ENCODE peak calls at places on chromosomes 16 and 17, in seven cellular contexts. One of them, this sample, is unnamed.

GRCh38 chr17:36943250-36944220 is 5.2 kb upstream of the AATF start:
- DNase-seq in mesendoderm: no peak
- DNase-seq in IMR-90: no peak
- DNase-seq in H1: no peak
- DNase-seq in neuronal stem cell: no peak
- DNase-seq in mesenchymal stem cell: no peak
- DNase-seq in trophoblast cell: no peak
- DNase-seq in this sample: peak; percentile 78

GRCh38 chr17:69812240-69812837 is 262.7 kb upstream of the KCNJ16 start:
- DNase-seq in mesendoderm: no peak
- DNase-seq in IMR-90: no peak
- DNase-seq in H1: no peak
- DNase-seq in neuronal stem cell: no peak
- DNase-seq in mesenchymal stem cell: peak; percentile 22
- DNase-seq in trophoblast cell: peak; percentile 23
- DNase-seq in this sample: no peak

GRCh38 chr16:8080817-8081216 is 509.5 kb downstream of the TMEM114 start:
- DNase-seq in mesendoderm: no peak
- DNase-seq in IMR-90: no peak
- DNase-seq in H1: no peak
- DNase-seq in neuronal stem cell: no peak
- DNase-seq in mesenchymal stem cell: no peak
- DNase-seq in trophoblast cell: no peak
- DNase-seq in this sample: no peak

GRCh38 chr16:3065069-3065741 is at the start of gene IL32:
- DNase-seq in mesendoderm: no peak
- DNase-seq in IMR-90: peak; percentile 94
- DNase-seq in H1: no peak
- DNase-seq in neuronal stem cell: no peak
- DNase-seq in mesenchymal stem cell: peak; percentile 93
- DNase-seq in trophoblast cell: peak; percentile 47
- DNase-seq in this sample: no peak

GRCh38 chr17:47837401-47838039 is 3.6 kb downstream of the SCRN2 start:
- DNase-seq in mesendoderm: no peak
- DNase-seq in IMR-90: peak; percentile 10
- DNase-seq in H1: no peak
- DNase-seq in neuronal stem cell: no peak
- DNase-seq in mesenchymal stem cell: no peak
- DNase-seq in trophoblast cell: no peak
- DNase-seq in this sample: no peak

GRCh38 chr17:72111374-72111773 is 9.4 kb upstream of the SOX9 start:
- DNase-seq in mesendoderm: no peak
- DNase-seq in IMR-90: no peak
- DNase-seq in H1: no peak
- DNase-seq in neuronal stem cell: no peak
- DNase-seq in mesenchymal stem cell: no peak
- DNase-seq in trophoblast cell: no peak
- DNase-seq in this sample: no peak

GRCh38 chr16:53881371-53881770 is 177.4 kb downstream of the FTO start:
- DNase-seq in mesendoderm: peak; percentile 24
- DNase-seq in IMR-90: peak; percentile 82
- DNase-seq in H1: no peak
- DNase-seq in neuronal stem cell: no peak
- DNase-seq in mesenchymal stem cell: peak; percentile 85
- DNase-seq in trophoblast cell: peak; percentile 44
- DNase-seq in this sample: no peak

GRCh38 chr17:47620503-47621245 is 29.0 kb upstream of the KPNB1 start:
- DNase-seq in mesendoderm: no peak
- DNase-seq in IMR-90: no peak
- DNase-seq in H1: no peak
- DNase-seq in neuronal stem cell: no peak
- DNase-seq in mesenchymal stem cell: no peak
- DNase-seq in trophoblast cell: no peak
- DNase-seq in this sample: no peak

DNA sequence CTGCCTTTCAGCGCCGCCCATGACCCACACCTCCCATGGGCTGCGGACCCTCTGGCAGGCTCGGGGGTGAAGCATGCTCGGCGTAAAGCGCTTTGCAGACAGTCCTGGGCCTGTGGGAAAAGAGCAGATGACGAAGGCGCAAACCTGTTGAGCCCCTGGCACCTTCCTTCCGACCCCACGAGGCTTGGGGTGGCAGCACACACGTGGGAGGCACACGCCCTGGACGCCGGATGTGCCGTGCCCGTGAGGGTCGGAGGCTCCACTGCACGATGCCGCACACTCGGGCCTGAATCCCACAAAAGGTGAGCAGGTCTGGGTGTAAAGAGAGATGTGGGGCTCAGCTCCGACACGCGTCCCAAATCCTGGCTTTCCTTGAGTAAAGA is 71.1 kb downstream of the LMF1 start:
- DNase-seq in mesendoderm: no peak
- DNase-seq in IMR-90: no peak
- DNase-seq in H1: no peak
- DNase-seq in neuronal stem cell: no peak
- DNase-seq in mesenchymal stem cell: no peak
- DNase-seq in trophoblast cell: no peak
- DNase-seq in this sample: no peak
- H3K4ac ChIP-seq in mesendoderm: no peak overlapping the region
- H3K4ac ChIP-seq in IMR-90: no peak overlapping the region
- H3K4ac ChIP-seq in H1: no peak overlapping the region
- H3K4ac ChIP-seq in neuronal stem cell: no peak overlapping the region
- H3K4ac ChIP-seq in mesenchymal stem cell: no peak overlapping the region
- H3K4ac ChIP-seq in trophoblast cell: no peak overlapping the region
- H3K4ac ChIP-seq in this sample: no peak overlapping the region

GRCh38 chr17:27783951-27784350 is 16.4 kb downstream of the NOS2 start:
- DNase-seq in mesendoderm: no peak
- DNase-seq in IMR-90: no peak
- DNase-seq in H1: no peak
- DNase-seq in neuronal stem cell: no peak
- DNase-seq in mesenchymal stem cell: no peak
- DNase-seq in trophoblast cell: no peak
- DNase-seq in this sample: no peak
- H3K18ac ChIP-seq in mesendoderm: no peak overlapping the region
- H3K18ac ChIP-seq in IMR-90: no peak overlapping the region
- H3K18ac ChIP-seq in H1: no peak overlapping the region
- H3K18ac ChIP-seq in neuronal stem cell: no peak overlapping the region
- H3K18ac ChIP-seq in mesenchymal stem cell: no peak overlapping the region
- H3K18ac ChIP-seq in trophoblast cell: no peak overlapping the region
- H3K18ac ChIP-seq in this sample: no peak overlapping the region

DNA sequence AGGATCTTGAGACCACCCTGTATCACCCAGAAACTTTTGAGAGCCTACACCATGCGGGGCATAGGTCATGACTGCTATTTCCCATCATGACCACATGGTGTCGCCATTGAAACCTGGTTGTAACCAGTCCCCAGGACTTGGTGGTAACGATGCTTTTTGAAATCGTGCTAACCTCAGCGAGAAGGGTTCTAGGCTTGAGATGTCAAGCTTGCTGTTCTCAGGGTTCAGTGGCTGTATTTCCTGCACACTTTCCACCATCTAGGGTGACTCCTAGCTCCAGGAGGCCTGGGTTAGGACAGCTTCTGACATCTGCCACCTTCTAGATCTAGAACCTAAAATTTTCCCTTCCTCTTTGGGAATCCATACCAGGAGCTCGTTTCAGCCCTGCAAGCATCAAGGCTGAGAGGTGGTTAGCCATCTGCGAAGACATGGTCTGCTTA is 13.0 kb upstream of the SPNS3 start:
- DNase-seq in mesendoderm: peak; percentile 86
- DNase-seq in IMR-90: peak; percentile 74
- DNase-seq in H1: no peak
- DNase-seq in neuronal stem cell: peak; percentile 73
- DNase-seq in mesenchymal stem cell: peak; percentile 73
- DNase-seq in trophoblast cell: peak; percentile 83
- DNase-seq in this sample: peak; percentile 86
- H3K4ac ChIP-seq in mesendoderm: no peak overlapping the region
- H3K4ac ChIP-seq in IMR-90: no peak overlapping the region
- H3K4ac ChIP-seq in H1: no peak overlapping the region
- H3K4ac ChIP-seq in neuronal stem cell: no peak overlapping the region
- H3K4ac ChIP-seq in mesenchymal stem cell: no peak overlapping the region
- H3K4ac ChIP-seq in trophoblast cell: peak overlapping the region; percentile 43
- H3K4ac ChIP-seq in this sample: no peak overlapping the region

DNA sequence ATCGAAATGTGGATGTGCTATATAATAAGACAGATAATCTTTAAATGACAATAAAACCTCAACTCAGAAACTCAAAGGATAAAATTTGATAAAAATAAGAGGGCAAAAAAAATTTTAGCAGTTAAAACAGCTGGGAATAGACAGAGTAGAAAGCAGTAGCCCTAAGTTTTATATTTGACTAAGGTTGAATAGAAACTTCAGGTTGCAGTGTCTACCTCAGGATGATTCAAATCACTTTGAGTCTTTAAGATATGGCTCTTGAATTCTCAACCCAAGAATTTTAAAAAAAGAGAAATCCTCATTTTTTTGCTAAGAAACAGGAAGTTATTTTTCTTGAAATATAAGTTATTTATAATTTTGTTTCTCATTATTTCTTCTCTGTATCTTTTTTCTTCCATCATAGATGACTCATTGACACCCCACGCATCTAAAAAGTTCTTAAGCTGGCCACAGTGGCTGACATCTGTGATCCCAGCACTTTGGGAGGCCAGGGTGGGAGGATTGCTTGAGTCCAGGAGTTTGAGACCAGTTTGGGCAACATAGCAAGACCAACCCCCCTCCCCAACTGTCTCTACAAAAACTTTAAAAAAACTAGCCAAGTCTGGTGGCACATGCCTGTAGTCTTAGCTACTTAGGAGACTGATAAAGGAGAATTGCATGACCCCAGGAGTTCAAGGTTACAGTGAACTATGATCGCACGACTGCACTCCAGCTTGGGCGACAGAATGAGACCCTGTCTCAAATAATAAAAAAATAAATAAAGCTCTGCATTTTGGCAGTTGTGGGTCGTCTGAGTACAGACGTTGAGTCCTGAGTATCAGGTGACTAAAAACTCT is 23.9 kb downstream of the NFAT5 start:
- DNase-seq in mesendoderm: no peak
- DNase-seq in IMR-90: no peak
- DNase-seq in H1: no peak
- DNase-seq in neuronal stem cell: no peak
- DNase-seq in mesenchymal stem cell: no peak
- DNase-seq in trophoblast cell: no peak
- DNase-seq in this sample: no peak
- H3K18ac ChIP-seq in mesendoderm: no peak overlapping the region
- H3K18ac ChIP-seq in IMR-90: no peak overlapping the region
- H3K18ac ChIP-seq in H1: no peak overlapping the region
- H3K18ac ChIP-seq in neuronal stem cell: no peak overlapping the region
- H3K18ac ChIP-seq in mesenchymal stem cell: no peak overlapping the region
- H3K18ac ChIP-seq in trophoblast cell: no peak overlapping the region
- H3K18ac ChIP-seq in this sample: no peak overlapping the region

DNA sequence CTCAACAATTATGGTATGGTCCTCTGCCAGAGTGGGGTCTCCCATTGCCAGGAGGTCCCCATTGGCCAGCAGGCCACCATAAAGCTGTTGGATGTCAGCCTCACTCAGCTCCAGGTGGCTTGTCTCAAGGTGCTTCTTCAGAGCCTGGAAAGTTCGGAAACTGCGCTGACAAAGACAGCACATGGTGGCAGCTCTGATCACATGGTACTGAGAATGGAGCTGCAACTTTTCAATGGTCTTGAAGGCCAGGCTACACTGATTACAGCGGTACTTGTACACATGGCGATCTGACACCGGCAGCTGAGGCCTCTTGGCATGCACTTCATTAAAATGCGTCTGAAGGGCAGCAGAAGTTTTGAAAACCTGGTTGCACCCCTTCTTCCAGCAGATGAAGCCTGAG is 249.7 kb downstream of the ZFHX3 start:
- DNase-seq in mesendoderm: no peak
- DNase-seq in IMR-90: no peak
- DNase-seq in H1: no peak
- DNase-seq in neuronal stem cell: no peak
- DNase-seq in mesenchymal stem cell: no peak
- DNase-seq in trophoblast cell: no peak
- DNase-seq in this sample: no peak
- H3K4ac ChIP-seq in mesendoderm: no peak overlapping the region
- H3K4ac ChIP-seq in IMR-90: no peak overlapping the region
- H3K4ac ChIP-seq in H1: no peak overlapping the region
- H3K4ac ChIP-seq in neuronal stem cell: no peak overlapping the region
- H3K4ac ChIP-seq in mesenchymal stem cell: no peak overlapping the region
- H3K4ac ChIP-seq in trophoblast cell: no peak overlapping the region
- H3K4ac ChIP-seq in this sample: no peak overlapping the region

DNA sequence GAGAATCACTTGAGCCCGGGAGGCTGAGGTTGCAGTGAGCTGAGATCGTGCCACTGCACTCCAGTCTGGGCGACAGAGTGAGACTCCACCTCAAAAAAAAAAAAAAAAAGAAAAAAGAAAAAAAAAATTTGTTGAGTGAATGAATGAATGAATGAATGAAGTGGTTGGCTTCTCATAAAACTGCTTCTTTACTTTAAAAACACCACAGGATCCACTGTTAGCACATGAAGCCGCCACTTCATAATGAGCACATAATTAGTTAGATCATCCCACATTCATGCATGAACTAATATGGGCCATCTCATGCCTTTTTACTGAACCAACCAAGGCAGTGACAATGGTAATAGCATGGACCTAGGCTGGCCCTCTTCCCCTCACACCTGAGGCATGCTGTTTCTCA is 135.0 kb upstream of the XYLT1 start:
- DNase-seq in mesendoderm: no peak
- DNase-seq in IMR-90: no peak
- DNase-seq in H1: no peak
- DNase-seq in neuronal stem cell: no peak
- DNase-seq in mesenchymal stem cell: no peak
- DNase-seq in trophoblast cell: no peak
- DNase-seq in this sample: no peak
- H3K18ac ChIP-seq in mesendoderm: no peak overlapping the region
- H3K18ac ChIP-seq in IMR-90: no peak overlapping the region
- H3K18ac ChIP-seq in H1: no peak overlapping the region
- H3K18ac ChIP-seq in neuronal stem cell: no peak overlapping the region
- H3K18ac ChIP-seq in mesenchymal stem cell: no peak overlapping the region
- H3K18ac ChIP-seq in trophoblast cell: no peak overlapping the region
- H3K18ac ChIP-seq in this sample: no peak overlapping the region

DNA sequence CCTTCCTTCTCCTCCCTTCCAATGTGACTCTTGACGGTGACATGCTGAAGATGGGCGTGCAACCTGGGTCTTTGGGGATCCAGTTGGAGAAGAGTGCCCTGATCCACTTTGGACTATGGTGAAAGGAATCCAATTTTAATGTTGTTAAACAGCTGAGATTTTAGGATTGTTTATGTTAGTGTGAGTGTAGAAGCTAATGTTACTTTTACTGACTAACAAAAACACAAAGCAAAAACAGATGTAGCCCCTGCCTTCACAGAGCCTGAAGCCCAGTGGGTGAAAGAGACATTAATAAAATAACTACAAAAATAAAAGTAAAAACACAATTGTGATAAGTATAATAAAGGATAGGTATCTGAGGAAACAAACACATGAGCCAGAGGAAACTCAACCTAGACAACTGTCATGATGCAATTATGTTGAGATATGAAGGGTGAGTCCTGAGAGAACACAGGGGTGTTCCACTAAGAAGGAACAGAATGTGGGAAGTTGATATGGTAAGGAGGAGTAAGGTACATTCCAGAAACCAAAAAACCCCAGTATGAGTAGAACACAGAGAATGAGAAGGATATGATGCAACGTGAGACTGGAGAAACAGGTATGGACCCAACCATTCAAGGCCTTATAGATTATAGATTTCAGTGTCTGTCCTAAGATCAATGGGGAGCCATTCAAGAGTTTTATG is 115.1 kb upstream of the PMFBP1 start:
- DNase-seq in mesendoderm: no peak
- DNase-seq in IMR-90: no peak
- DNase-seq in H1: no peak
- DNase-seq in neuronal stem cell: no peak
- DNase-seq in mesenchymal stem cell: no peak
- DNase-seq in trophoblast cell: peak; percentile 5
- DNase-seq in this sample: no peak
- H3K4ac ChIP-seq in mesendoderm: no peak overlapping the region
- H3K4ac ChIP-seq in IMR-90: no peak overlapping the region
- H3K4ac ChIP-seq in H1: no peak overlapping the region
- H3K4ac ChIP-seq in neuronal stem cell: no peak overlapping the region
- H3K4ac ChIP-seq in mesenchymal stem cell: no peak overlapping the region
- H3K4ac ChIP-seq in trophoblast cell: no peak overlapping the region
- H3K4ac ChIP-seq in this sample: no peak overlapping the region

This sample was measured in H9.